ENCODE peak calls at places on chromosomes 7 and 10, in four cellular contexts. R is stimulated activated CD4-positive, alpha-beta T cell treated with anti-CD3 and anti-CD28 coated beads, Interleukin-2, amount 100 ng/mL, for 24 hours; P is iris pigment epithelial cell; D is activated naive CD4-positive, alpha-beta T cell treated with Interleukin-2 at 50 U/mL for 16 hours. T is an unnamed sample.

GRCh38 chr10:33566426-33566825 is 232.0 kb upstream of the NRP1 start:
- DNase-seq in R (no peak), P (no peak), D (no peak), T (no peak)

GRCh38 chr7:93047514-93048099 is 70.2 kb downstream of the SAMD9 start:
- DNase-seq in R (no peak), P (no peak), D (no peak), T (no peak)

GRCh38 chr7:140196361-140197217 is 19.8 kb upstream of the KDM7A start:
- DNase-seq in R (no peak), P (peak; percentile 63), D (no peak), T (peak; percentile 68)

GRCh38 chr7:1404881-1405548 is 54.3 kb downstream of the MICALL2 start:
- DNase-seq in R (no peak), P (no peak), D (no peak), T (no peak)

GRCh38 chr7:51062222-51062987 is 254.2 kb downstream of the COBL start:
- DNase-seq in R (no peak), P (no peak), D (no peak), T (no peak)

GRCh38 chr7:113033959-113034358 is 52.7 kb downstream of the GPR85 start:
- DNase-seq in R (no peak), P (no peak), D (no peak), T (no peak)

GRCh38 chr7:14988941-14989340 is 86.4 kb upstream of the DGKB start:
- DNase-seq in R (no peak), P (no peak), D (no peak), T (no peak)

GRCh38 chr10:62025901-62026879 is 124.7 kb downstream of the ARID5B start:
- DNase-seq in R (no peak), P (peak; percentile 84), D (no peak), T (peak; percentile 92)

GRCh38 chr7:30970594-30971094 is 6.9 kb downstream of the GHRHR start:
- DNase-seq in R (no peak), P (no peak), D (no peak), T (no peak)

GRCh38 chr7:27097686-27098492 is 2.1 kb upstream of the HOXA1 start:
- DNase-seq in R (no peak), P (no peak), D (no peak), T (peak; percentile 55)

GRCh38 chr10:96767611-96768010 is 47.3 kb upstream of the PIK3AP1 start:
- DNase-seq in R (no peak), P (peak; percentile 6), D (no peak), T (no peak)

GRCh38 chr7:12949060-12950045 is 261.9 kb downstream of the ARL4A start:
- DNase-seq in R (no peak), P (peak; percentile 76), D (no peak), T (peak; percentile 35)

GRCh38 chr10:104351067-104351681 is 2.5 kb upstream of the CFAP58 start:
- DNase-seq in R (no peak), P (peak; percentile 66), D (no peak), T (peak; percentile 84)

GRCh38 chr10:102919237-102919959 is 1.3 kb downstream of the CNNM2 start:
- DNase-seq in R (peak; percentile 25), P (no peak), D (peak; percentile 15), T (no peak)

GRCh38 chr7:26439502-26440252 is 148.0 kb downstream of the SNX10 start:
- DNase-seq in R (no peak), P (no peak), D (no peak), T (no peak)

GRCh38 chr10:61744469-61744868 is 81.7 kb downstream of the CABCOCO1 start:
- DNase-seq in R (no peak), P (no peak), D (no peak), T (no peak)

GRCh38 chr7:1735262-1735661 is 65.2 kb downstream of the ELFN1 start:
- DNase-seq in R (no peak), P (no peak), D (no peak), T (no peak)

GRCh38 chr10:112880633-112881530 is 69.2 kb upstream of the TCF7L2 start:
- DNase-seq in R (no peak), P (peak; percentile 12), D (no peak), T (no peak)

GRCh38 chr7:66150471-66150870 is 35.8 kb downstream of the CRCP start:
- DNase-seq in R (no peak), P (peak; percentile 80), D (no peak), T (peak; percentile 91)

GRCh38 chr7:29091722-29092121 is 54.6 kb downstream of the CPVL start:
- DNase-seq in R (no peak), P (no peak), D (no peak), T (peak; percentile 48)

GRCh38 chr7:82029236-82029635 is 259.4 kb upstream of the HGF start:
- DNase-seq in R (no peak), P (peak; percentile 33), D (no peak), T (peak; percentile 53)

GRCh38 chr7:74175270-74175803 is 1.2 kb downstream of the EIF4H start:
- DNase-seq in R (no peak), P (no peak), D (no peak), T (no peak)

GRCh38 chr10:97028126-97028831 is 157.5 kb downstream of the SLIT1 start:
- DNase-seq in R (no peak), P (peak; percentile 68), D (no peak), T (no peak)

T was measured in fibroblast of lung.